ENCODE peak calls at places on chromosomes 2 and 18, in four cellular contexts. V, M, Z and Y are unnamed samples.

GRCh38 chr2:174395284-174395968 is at the start of gene SCRN3:
- DNase-seq in M (peak; percentile 93), V (peak; percentile 87), Z (peak; percentile 73), Y (peak; percentile 48)

GRCh38 chr18:47175283-47175894 is 775 bp downstream of the IER3IP1 start:
- DNase-seq in M (no peak), V (peak; percentile 11), Z (no peak), Y (no peak)

GRCh38 chr2:231883468-231883881 is 42.7 kb downstream of the NPPC start:
- DNase-seq in M (no peak), V (no peak), Z (no peak), Y (peak; percentile 21)

GRCh38 chr2:230863031-230863430 is 1.7 kb upstream of the ITM2C start:
- DNase-seq in Z (no peak), M (no peak), V (no peak), Y (no peak)

GRCh38 chr2:120683081-120683480 is 52.6 kb upstream of the GLI2 start:
- DNase-seq in V (no peak), M (no peak), Z (no peak), Y (no peak)

GRCh38 chr18:69580107-69580506 is 179.4 kb downstream of the DOK6 start:
- DNase-seq in M (no peak), Z (no peak), V (no peak), Y (no peak)

GRCh38 chr2:238613610-238614009 is 186.9 kb downstream of the ASB1 start:
- DNase-seq in V (no peak), Z (no peak), M (no peak), Y (no peak)

GRCh38 chr18:7116832-7117389 is 686 bp downstream of the LAMA1 start:
- DNase-seq in V (no peak), M (peak; percentile 79), Z (no peak), Y (no peak)

GRCh38 chr2:119431155-119431975 is at the start of gene TMEM37:
- DNase-seq in M (peak; percentile 95), V (peak; percentile 84), Z (peak; percentile 75), Y (no peak)

GRCh38 chr18:10950080-10950875 is 199.1 kb downstream of the PIEZO2 start:
- DNase-seq in M (no peak), V (no peak), Z (no peak), Y (no peak)

GRCh38 chr2:129061079-129061785 is 742.6 kb upstream of the HS6ST1 start:
- DNase-seq in M (no peak), V (no peak), Z (peak; percentile 75), Y (peak; percentile 0)

DNA sequence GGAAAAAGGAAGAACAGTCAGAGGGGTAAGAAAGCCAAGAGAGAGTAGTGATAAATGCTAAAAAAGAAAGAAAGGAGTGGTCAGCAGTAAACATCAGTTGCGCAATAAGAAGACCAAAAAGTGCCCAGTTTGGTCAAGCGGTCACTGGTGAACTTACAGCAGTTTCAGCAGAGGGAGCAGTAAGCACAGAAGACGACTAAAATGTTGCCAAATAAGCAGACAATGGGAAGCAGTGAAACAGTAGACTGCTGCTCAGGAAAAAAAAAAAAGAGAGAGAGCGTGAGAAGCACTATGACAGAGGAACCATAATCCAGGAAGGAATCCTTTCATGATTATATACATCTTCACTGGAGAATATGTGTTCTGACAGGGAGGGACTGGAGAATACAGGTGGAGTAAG is 45.8 kb downstream of the DNAJC10 start:
- DNase-seq in M (no peak), V (no peak), Z (no peak), Y (no peak)
- TF ChIP-seq CTCF in M (peak; percentile 14), V (no peak), Z (no peak), Y (peak; percentile 6)

GRCh38 chr2:176821350-176821749 is 391.2 kb upstream of the HNRNPA3 start:
- DNase-seq in V (no peak), Z (no peak), M (no peak), Y (no peak)
- TF ChIP-seq CTCF in V (no peak), Z (no peak), M (no peak), Y (peak; percentile 41)

GRCh38 chr2:118029025-118029424 is 15.2 kb upstream of the CCDC93 start:
- DNase-seq in Z (no peak), M (no peak), V (no peak), Y (no peak)
- TF ChIP-seq CTCF in Z (no peak), M (no peak), V (no peak), Y (no peak)

DNA sequence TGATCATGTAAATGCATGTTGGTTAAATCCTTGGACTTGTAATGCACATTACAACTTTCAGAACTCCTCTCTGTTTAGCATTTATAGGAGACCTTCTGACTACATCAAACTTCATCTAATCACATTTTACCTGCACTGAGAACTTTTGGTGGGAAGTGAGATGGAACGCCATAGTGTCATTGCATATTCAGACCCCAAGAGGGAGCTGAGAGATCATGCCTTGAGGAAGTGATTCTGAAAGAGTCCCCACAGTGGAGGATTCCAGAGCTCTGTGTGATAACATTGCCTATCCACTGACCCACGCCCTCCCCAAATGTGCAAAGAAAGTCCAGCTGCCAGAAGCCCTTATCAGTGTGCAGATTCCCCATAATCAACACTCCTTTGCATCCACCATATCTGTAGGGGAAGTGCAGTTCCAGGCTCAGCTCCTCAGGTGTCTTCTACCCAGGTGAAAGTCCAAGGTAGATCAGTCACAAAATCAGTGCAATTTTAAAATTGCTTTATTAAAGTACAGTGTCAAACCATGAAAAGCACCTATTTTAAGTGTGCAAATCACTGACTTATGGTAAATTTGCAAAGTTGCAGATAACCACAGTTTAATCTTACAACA is 212.4 kb downstream of the RPIA start:
- DNase-seq in Z (peak; percentile 40), M (no peak), V (no peak), Y (peak; percentile 37)
- TF ChIP-seq CTCF in Z (peak; percentile 68), M (peak; percentile 72), V (peak; percentile 59), Y (peak; percentile 79)

GRCh38 chr2:215553946-215554345 is 118.1 kb upstream of the FN1 start:
- DNase-seq in V (no peak), M (no peak), Z (no peak), Y (no peak)
- TF ChIP-seq CTCF in V (no peak), M (no peak), Z (no peak), Y (peak; percentile 36)

GRCh38 chr18:54359233-54359632 is 1.5 kb downstream of the C18orf54 start:
- DNase-seq in M (no peak), V (no peak), Z (no peak), Y (no peak)
- TF ChIP-seq CTCF in M (no peak), V (no peak), Z (no peak), Y (no peak)

GRCh38 chr2:196331143-196331542 is 159.8 kb upstream of the STK17B start:
- DNase-seq in M (no peak), Z (no peak), V (peak; percentile 71), Y (peak; percentile 76)
- TF ChIP-seq CTCF in M (no peak), Z (no peak), V (no peak), Y (no peak)

GRCh38 chr2:199458017-199458805 is 472 bp upstream of the SATB2 start:
- DNase-seq in M (peak; percentile 78), Z (peak; percentile 38), V (no peak), Y (peak; percentile 28)

GRCh38 chr2:199459286-199460100 is 1.8 kb upstream of the SATB2 start:
- DNase-seq in Z (peak; percentile 79), M (peak; percentile 94), V (peak; percentile 82), Y (peak; percentile 90)

GRCh38 chr2:199457147-199458016 is at the start of gene SATB2:
- DNase-seq in V (peak; percentile 62), M (peak; percentile 80), Z (peak; percentile 68), Y (peak; percentile 78)

GRCh38 chr2:199460101-199460671 is 2.4 kb upstream of the SATB2 start:
- DNase-seq in Z (peak; percentile 29), V (no peak), M (no peak), Y (peak; percentile 35)

DNA sequence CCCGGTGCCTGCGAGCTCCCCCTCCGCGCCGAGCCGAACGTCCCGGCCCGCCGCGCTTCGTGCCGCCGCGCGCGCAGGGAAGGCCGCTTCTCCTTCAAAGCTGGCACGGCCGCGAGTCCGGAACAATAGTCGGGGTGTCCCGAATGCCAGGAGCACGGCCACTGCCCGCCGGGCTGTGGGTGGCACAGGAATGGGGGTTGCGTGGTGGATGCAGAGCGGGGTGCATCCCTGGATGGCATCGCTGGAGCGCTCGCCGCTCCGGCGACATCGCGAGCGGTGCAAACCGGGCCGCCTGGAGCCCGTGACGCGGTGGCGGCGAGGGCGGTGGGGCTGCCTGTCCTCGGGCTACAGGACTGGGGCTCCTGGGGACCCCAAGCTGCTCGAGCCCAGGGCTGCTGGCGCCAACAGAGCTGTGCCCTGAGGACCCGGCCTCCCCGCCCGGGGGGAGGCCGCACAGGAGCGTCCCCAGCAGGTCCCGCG is 1.1 kb upstream of the SATB2 start:
- DNase-seq in Z (no peak), V (no peak), M (no peak), Y (no peak)
- TF ChIP-seq CTCF in Z (peak; percentile 11), V (no peak), M (no peak), Y (no peak)